ENCODE peak calls at places on chromosomes 2 and 18, in ten cellular contexts. One of them, this sample, is unnamed.

GRCh38 chr2:146986161-146986560 is 858.7 kb upstream of the ACVR2A start:
- DNase-seq in K562: no peak
- DNase-seq in breast epithelium: no peak
- DNase-seq in GM12892: no peak
- DNase-seq in prostate gland: peak
- DNase-seq in HCT116: no peak
- DNase-seq in H1: no peak
- DNase-seq in stomach: no peak
- DNase-seq in GM12891: no peak
- DNase-seq in HL-60: no peak
- DNase-seq in this sample: no peak

GRCh38 chr2:106104332-106105062 is 89.6 kb downstream of the UXS1 start:
- DNase-seq in HL-60: peak
- DNase-seq in K562: peak
- DNase-seq in stomach: peak
- DNase-seq in breast epithelium: peak
- DNase-seq in prostate gland: peak
- DNase-seq in HCT116: peak
- DNase-seq in GM12891: peak
- DNase-seq in GM12892: peak
- DNase-seq in H1: peak
- DNase-seq in this sample: peak

GRCh38 chr2:108316194-108316880 is 27.6 kb downstream of the SULT1C2 start:
- DNase-seq in K562: peak
- DNase-seq in breast epithelium: no peak
- DNase-seq in HL-60: no peak
- DNase-seq in stomach: no peak
- DNase-seq in prostate gland: no peak
- DNase-seq in GM12891: no peak
- DNase-seq in H1: peak
- DNase-seq in HCT116: no peak
- DNase-seq in GM12892: no peak
- DNase-seq in this sample: no peak

GRCh38 chr2:73716518-73717250 is 20.5 kb downstream of the TPRKB start:
- DNase-seq in H1: no peak
- DNase-seq in breast epithelium: no peak
- DNase-seq in HL-60: no peak
- DNase-seq in stomach: no peak
- DNase-seq in K562: peak
- DNase-seq in GM12892: no peak
- DNase-seq in HCT116: no peak
- DNase-seq in GM12891: no peak
- DNase-seq in prostate gland: no peak
- DNase-seq in this sample: no peak

GRCh38 chr2:43196773-43197567 is 29.4 kb downstream of the ZFP36L2 start:
- DNase-seq in HCT116: no peak
- DNase-seq in K562: no peak
- DNase-seq in H1: no peak
- DNase-seq in prostate gland: no peak
- DNase-seq in breast epithelium: no peak
- DNase-seq in GM12892: no peak
- DNase-seq in stomach: no peak
- DNase-seq in GM12891: no peak
- DNase-seq in HL-60: no peak
- DNase-seq in this sample: no peak

GRCh38 chr2:191691016-191691725 is 13.2 kb downstream of the NABP1 start:
- DNase-seq in HL-60: peak
- DNase-seq in GM12891: peak
- DNase-seq in stomach: peak
- DNase-seq in GM12892: no peak
- DNase-seq in breast epithelium: peak
- DNase-seq in prostate gland: peak
- DNase-seq in HCT116: peak
- DNase-seq in H1: no peak
- DNase-seq in K562: peak
- DNase-seq in this sample: no peak

GRCh38 chr18:77105021-77105420 is 27.6 kb downstream of the MBP start:
- DNase-seq in H1: no peak
- DNase-seq in GM12891: no peak
- DNase-seq in prostate gland: no peak
- DNase-seq in breast epithelium: no peak
- DNase-seq in stomach: no peak
- DNase-seq in GM12892: no peak
- DNase-seq in HCT116: no peak
- DNase-seq in HL-60: no peak
- DNase-seq in K562: no peak
- DNase-seq in this sample: no peak

GRCh38 chr2:61111708-61112107 is 46.0 kb downstream of the SANBR start:
- DNase-seq in breast epithelium: no peak
- DNase-seq in prostate gland: no peak
- DNase-seq in K562: no peak
- DNase-seq in HL-60: no peak
- DNase-seq in H1: no peak
- DNase-seq in GM12892: no peak
- DNase-seq in stomach: no peak
- DNase-seq in HCT116: no peak
- DNase-seq in GM12891: no peak
- DNase-seq in this sample: no peak

GRCh38 chr2:112343827-112344585 is 68.6 kb downstream of the ZC3H6 start:
- DNase-seq in K562: no peak
- DNase-seq in GM12892: no peak
- DNase-seq in GM12891: no peak
- DNase-seq in stomach: no peak
- DNase-seq in breast epithelium: no peak
- DNase-seq in H1: no peak
- DNase-seq in prostate gland: no peak
- DNase-seq in HL-60: no peak
- DNase-seq in HCT116: no peak
- DNase-seq in this sample: no peak

GRCh38 chr2:111534816-111535803 is 348.9 kb downstream of the ANAPC1 start:
- DNase-seq in GM12892: no peak
- DNase-seq in GM12891: no peak
- DNase-seq in K562: no peak
- DNase-seq in breast epithelium: no peak
- DNase-seq in HL-60: no peak
- DNase-seq in stomach: no peak
- DNase-seq in HCT116: no peak
- DNase-seq in prostate gland: no peak
- DNase-seq in H1: no peak
- DNase-seq in this sample: no peak

GRCh38 chr2:120539937-120540718 is 194.2 kb downstream of the INHBB start:
- DNase-seq in breast epithelium: peak
- DNase-seq in H1: no peak
- DNase-seq in stomach: no peak
- DNase-seq in HCT116: no peak
- DNase-seq in GM12892: no peak
- DNase-seq in GM12891: no peak
- DNase-seq in prostate gland: no peak
- DNase-seq in HL-60: no peak
- DNase-seq in K562: no peak
- DNase-seq in this sample: no peak

GRCh38 chr2:200254788-200255187 is 51.7 kb upstream of the SPATS2L start:
- DNase-seq in GM12891: no peak
- DNase-seq in GM12892: no peak
- DNase-seq in stomach: no peak
- DNase-seq in HCT116: no peak
- DNase-seq in K562: no peak
- DNase-seq in H1: no peak
- DNase-seq in breast epithelium: no peak
- DNase-seq in HL-60: no peak
- DNase-seq in prostate gland: no peak
- DNase-seq in this sample: no peak

GRCh38 chr18:73719611-73720010 is 428.0 kb downstream of the FBXO15 start:
- DNase-seq in breast epithelium: no peak
- DNase-seq in prostate gland: no peak
- DNase-seq in HL-60: no peak
- DNase-seq in K562: no peak
- DNase-seq in GM12891: no peak
- DNase-seq in GM12892: no peak
- DNase-seq in stomach: no peak
- DNase-seq in H1: no peak
- DNase-seq in HCT116: no peak
- DNase-seq in this sample: no peak

GRCh38 chr2:10829304-10829703 is 16.7 kb upstream of the PDIA6 start:
- DNase-seq in GM12891: no peak
- DNase-seq in HCT116: no peak
- DNase-seq in prostate gland: no peak
- DNase-seq in HL-60: no peak
- DNase-seq in GM12892: no peak
- DNase-seq in stomach: no peak
- DNase-seq in H1: no peak
- DNase-seq in K562: no peak
- DNase-seq in breast epithelium: no peak
- DNase-seq in this sample: no peak

GRCh38 chr18:63422087-63422861 is at the start of gene VPS4B:
- DNase-seq in prostate gland: peak
- DNase-seq in HL-60: peak
- DNase-seq in GM12892: peak
- DNase-seq in H1: peak
- DNase-seq in stomach: peak
- DNase-seq in HCT116: peak
- DNase-seq in breast epithelium: peak
- DNase-seq in K562: peak
- DNase-seq in GM12891: peak
- DNase-seq in this sample: peak

GRCh38 chr2:230414302-230414701 is 1.7 kb upstream of the SP100 start:
- DNase-seq in stomach: no peak
- DNase-seq in HL-60: no peak
- DNase-seq in breast epithelium: no peak
- DNase-seq in GM12891: no peak
- DNase-seq in K562: no peak
- DNase-seq in GM12892: no peak
- DNase-seq in HCT116: no peak
- DNase-seq in prostate gland: no peak
- DNase-seq in H1: no peak
- DNase-seq in this sample: no peak

GRCh38 chr2:230413465-230413864 is 2.5 kb upstream of the SP100 start:
- DNase-seq in GM12891: no peak
- DNase-seq in prostate gland: no peak
- DNase-seq in HCT116: no peak
- DNase-seq in breast epithelium: no peak
- DNase-seq in K562: no peak
- DNase-seq in H1: no peak
- DNase-seq in stomach: no peak
- DNase-seq in HL-60: no peak
- DNase-seq in GM12892: no peak
- DNase-seq in this sample: no peak

GRCh38 chr2:230418341-230419016 is 2.5 kb downstream of the SP100 start:
- DNase-seq in GM12892: no peak
- DNase-seq in GM12891: no peak
- DNase-seq in breast epithelium: no peak
- DNase-seq in HL-60: no peak
- DNase-seq in prostate gland: no peak
- DNase-seq in H1: no peak
- DNase-seq in stomach: no peak
- DNase-seq in K562: no peak
- DNase-seq in HCT116: no peak
- DNase-seq in this sample: no peak

GRCh38 chr2:230417436-230417835 is 1.4 kb downstream of the SP100 start:
- DNase-seq in breast epithelium: no peak
- DNase-seq in GM12891: no peak
- DNase-seq in K562: no peak
- DNase-seq in H1: no peak
- DNase-seq in HL-60: no peak
- DNase-seq in prostate gland: no peak
- DNase-seq in stomach: no peak
- DNase-seq in GM12892: no peak
- DNase-seq in HCT116: no peak
- DNase-seq in this sample: no peak

GRCh38 chr2:230416061-230416721 is at the start of gene SP100:
- DNase-seq in H1: no peak
- DNase-seq in prostate gland: peak
- DNase-seq in stomach: peak
- DNase-seq in K562: peak
- DNase-seq in breast epithelium: peak
- DNase-seq in GM12892: peak
- DNase-seq in GM12891: peak
- DNase-seq in HCT116: peak
- DNase-seq in HL-60: peak
- DNase-seq in this sample: peak
- TF ChIP-seq POLR2AphosphoS5 in H1: no peak
- TF ChIP-seq POLR2AphosphoS5 in prostate gland: peak
- TF ChIP-seq POLR2AphosphoS5 in stomach: peak
- TF ChIP-seq POLR2AphosphoS5 in K562: peak
- TF ChIP-seq POLR2AphosphoS5 in breast epithelium: peak
- TF ChIP-seq POLR2AphosphoS5 in GM12892: peak
- TF ChIP-seq POLR2AphosphoS5 in GM12891: peak
- TF ChIP-seq POLR2AphosphoS5 in HCT116: peak
- TF ChIP-seq POLR2AphosphoS5 in HL-60: peak
- TF ChIP-seq POLR2AphosphoS5 in this sample: peak

DNA sequence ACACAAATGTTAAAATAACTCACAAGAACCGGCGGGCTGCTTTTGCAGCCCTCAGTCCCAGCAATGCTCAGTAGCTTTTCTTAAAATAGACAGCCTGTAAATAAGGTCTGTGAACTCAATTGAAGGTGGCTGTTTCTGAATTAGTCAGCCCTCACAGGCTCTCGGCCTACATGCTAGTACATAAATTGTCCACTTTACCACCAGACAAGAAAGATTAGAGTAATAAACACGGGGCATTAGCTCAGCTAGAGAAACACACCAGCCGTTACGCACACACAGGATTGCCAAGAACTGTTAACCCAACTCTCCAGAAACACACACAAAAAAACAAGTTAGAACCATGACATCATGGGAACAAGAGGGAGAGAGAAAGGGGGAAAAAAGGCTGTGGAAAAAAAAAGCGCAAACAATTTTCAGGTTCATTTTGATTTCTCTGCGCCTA is 89.2 kb downstream of the ZEB2 start:
- DNase-seq in breast epithelium: no peak
- DNase-seq in prostate gland: no peak
- DNase-seq in GM12892: no peak
- DNase-seq in K562: no peak
- DNase-seq in H1: no peak
- DNase-seq in HL-60: no peak
- DNase-seq in HCT116: no peak
- DNase-seq in stomach: no peak
- DNase-seq in GM12891: no peak
- DNase-seq in this sample: no peak
- TF ChIP-seq POLR2AphosphoS5 in breast epithelium: no peak
- TF ChIP-seq POLR2AphosphoS5 in prostate gland: no peak
- TF ChIP-seq POLR2AphosphoS5 in GM12892: no peak
- TF ChIP-seq POLR2AphosphoS5 in K562: no peak
- TF ChIP-seq POLR2AphosphoS5 in H1: no peak
- TF ChIP-seq POLR2AphosphoS5 in HL-60: no peak
- TF ChIP-seq POLR2AphosphoS5 in HCT116: no peak
- TF ChIP-seq POLR2AphosphoS5 in stomach: peak
- TF ChIP-seq POLR2AphosphoS5 in GM12891: no peak
- TF ChIP-seq POLR2AphosphoS5 in this sample: no peak

GRCh38 chr18:51153659-51154371 is 43.7 kb downstream of the MEX3C start:
- DNase-seq in K562: no peak
- DNase-seq in breast epithelium: no peak
- DNase-seq in prostate gland: no peak
- DNase-seq in HCT116: no peak
- DNase-seq in H1: no peak
- DNase-seq in GM12892: peak
- DNase-seq in stomach: no peak
- DNase-seq in HL-60: no peak
- DNase-seq in GM12891: peak
- DNase-seq in this sample: no peak
- TF ChIP-seq POLR2AphosphoS5 in K562: no peak
- TF ChIP-seq POLR2AphosphoS5 in breast epithelium: no peak
- TF ChIP-seq POLR2AphosphoS5 in prostate gland: no peak
- TF ChIP-seq POLR2AphosphoS5 in HCT116: no peak
- TF ChIP-seq POLR2AphosphoS5 in H1: no peak
- TF ChIP-seq POLR2AphosphoS5 in GM12892: no peak
- TF ChIP-seq POLR2AphosphoS5 in stomach: no peak
- TF ChIP-seq POLR2AphosphoS5 in HL-60: peak
- TF ChIP-seq POLR2AphosphoS5 in GM12891: no peak
- TF ChIP-seq POLR2AphosphoS5 in this sample: no peak

GRCh38 chr2:197179744-197180498 is 130.7 kb downstream of the ANKRD44 start:
- DNase-seq in HL-60: no peak
- DNase-seq in breast epithelium: no peak
- DNase-seq in HCT116: no peak
- DNase-seq in stomach: no peak
- DNase-seq in prostate gland: no peak
- DNase-seq in GM12891: no peak
- DNase-seq in H1: no peak
- DNase-seq in GM12892: no peak
- DNase-seq in K562: no peak
- DNase-seq in this sample: no peak
- TF ChIP-seq POLR2AphosphoS5 in HL-60: no peak
- TF ChIP-seq POLR2AphosphoS5 in breast epithelium: no peak
- TF ChIP-seq POLR2AphosphoS5 in HCT116: no peak
- TF ChIP-seq POLR2AphosphoS5 in stomach: no peak
- TF ChIP-seq POLR2AphosphoS5 in prostate gland: peak
- TF ChIP-seq POLR2AphosphoS5 in GM12891: no peak
- TF ChIP-seq POLR2AphosphoS5 in H1: no peak
- TF ChIP-seq POLR2AphosphoS5 in GM12892: no peak
- TF ChIP-seq POLR2AphosphoS5 in K562: no peak
- TF ChIP-seq POLR2AphosphoS5 in this sample: no peak